ENCODE peak calls at places on chromosomes 3 and 15, in eight cellular contexts. G, U, H, T, J, F, D and C are unnamed samples.

GRCh38 chr3:188360364-188360881 is 206.5 kb downstream of the LPP start:
- ATAC-seq in F (no peak), J (no peak), G (no peak), U (no peak), T (no peak), D (no peak), H (no peak), C (no peak)

GRCh38 chr3:13051066-13051465 is 22.2 kb downstream of the IQSEC1 start:
- ATAC-seq in J (no peak), H (no peak), T (no peak), U (no peak), D (no peak), F (no peak), G (no peak), C (no peak)

GRCh38 chr3:188779537-188779936 is 392.2 kb upstream of the TPRG1 start:
- ATAC-seq in D (peak), F (no peak), J (no peak), T (no peak), G (no peak), U (peak), H (no peak), C (no peak)

GRCh38 chr3:119635719-119636118 is 24.7 kb downstream of the POPDC2 start:
- ATAC-seq in T (no peak), U (no peak), F (no peak), J (no peak), D (no peak), H (no peak), G (no peak), C (no peak)

GRCh38 chr3:131620977-131621376 is 118.2 kb upstream of the MRPL3 start:
- ATAC-seq in D (no peak), J (no peak), G (no peak), F (no peak), H (no peak), U (no peak), T (no peak), C (no peak)

GRCh38 chr15:64640146-64640868 is 135.1 kb downstream of the RBPMS2 start:
- ATAC-seq in G (peak), J (no peak), F (no peak), H (no peak), U (peak), T (no peak), D (peak), C (no peak)

GRCh38 chr15:78360426-78360825 is 20.3 kb downstream of the CRABP1 start:
- ATAC-seq in G (no peak), F (no peak), U (peak), D (no peak), J (peak), H (no peak), T (no peak), C (no peak)

GRCh38 chr15:66261056-66261455 is 7.5 kb upstream of the MEGF11 start:
- ATAC-seq in H (no peak), F (no peak), T (no peak), U (no peak), D (no peak), J (no peak), G (no peak), C (no peak)

GRCh38 chr3:18652781-18653180 is 227.6 kb upstream of the SATB1 start:
- ATAC-seq in H (no peak), F (no peak), T (no peak), J (no peak), D (no peak), U (no peak), G (no peak), C (no peak)

GRCh38 chr3:151890721-151891141 is 17.3 kb downstream of the SUCNR1 start:
- ATAC-seq in U (peak), H (peak), F (peak), J (peak), T (peak), G (peak), D (no peak), C (peak)

GRCh38 chr3:64368163-64369025 is 143.1 kb upstream of the PRICKLE2 start:
- ATAC-seq in J (no peak), T (no peak), F (no peak), D (no peak), G (no peak), U (no peak), H (no peak), C (no peak)

GRCh38 chr3:149291178-149291577 is 42.3 kb downstream of the TM4SF18 start:
- ATAC-seq in D (no peak), U (no peak), F (no peak), H (no peak), T (peak), J (no peak), G (no peak), C (no peak)

GRCh38 chr15:90418627-90419026 is 30.6 kb downstream of the IQGAP1 start:
- ATAC-seq in T (no peak), J (no peak), U (no peak), D (no peak), F (no peak), G (no peak), H (no peak), C (no peak)

GRCh38 chr3:107795514-107796094 is 272.8 kb downstream of the BBX start:
- ATAC-seq in D (peak), J (no peak), U (no peak), T (no peak), F (no peak), G (no peak), H (no peak), C (no peak)

GRCh38 chr15:41659855-41660234 is 360 bp upstream of the MGA start:
- ATAC-seq in T (no peak), J (peak), F (peak), D (peak), H (no peak), U (peak), G (no peak), C (no peak)

GRCh38 chr15:55954862-55955605 is 38.4 kb downstream of the NEDD4 start:
- ATAC-seq in D (no peak), G (no peak), U (no peak), H (no peak), T (no peak), F (no peak), J (no peak), C (no peak)

GRCh38 chr3:138933981-138934691 is 12.8 kb downstream of the FOXL2 start:
- ATAC-seq in G (no peak), H (no peak), J (no peak), F (no peak), U (no peak), D (no peak), T (no peak), C (no peak)

GRCh38 chr15:47803767-47804166 is 86.5 kb downstream of the SEMA6D start:
- ATAC-seq in G (no peak), D (no peak), H (no peak), J (peak), T (no peak), U (no peak), F (peak), C (no peak)

GRCh38 chr15:62773369-62774165 is 269.0 kb upstream of the TPM1 start:
- ATAC-seq in H (no peak), D (no peak), F (no peak), T (no peak), J (no peak), U (no peak), G (no peak), C (no peak)

GRCh38 chr15:68365770-68366169 is 66.2 kb downstream of the ITGA11 start:
- ATAC-seq in D (no peak), J (no peak), U (no peak), H (no peak), F (no peak), G (no peak), T (no peak), C (no peak)

GRCh38 chr15:31364301-31365031 is 37.8 kb downstream of the KLF13 start:
- ATAC-seq in G (no peak), J (peak), H (peak), F (peak), D (no peak), T (no peak), U (no peak), C (no peak)

GRCh38 chr15:57255751-57256150 is 120.6 kb upstream of the CGNL1 start:
- ATAC-seq in D (no peak), H (no peak), T (no peak), G (no peak), U (no peak), J (no peak), F (no peak), C (no peak)